ENCODE peak calls at places on chromosomes 16 and 17, in eight cellular contexts. One of them, this sample, is unnamed.
A peak's percentile ranks its signal among the peaks of the same experiment; 100 is the strongest.

GRCh38 chr17:65660947-65661346 is 99.5 kb upstream of the AXIN2 start:
- DNase-seq in AG04450: no peak
- DNase-seq in thoracic aorta: no peak
- DNase-seq in CD4-positive, alpha-beta T cell: no peak
- DNase-seq in effector memory CD4-positive, alpha-beta T cell: no peak
- DNase-seq in suprapubic skin: no peak
- DNase-seq in stomach: no peak
- DNase-seq in transverse colon: no peak
- DNase-seq in this sample: no peak

GRCh38 chr17:71846561-71846960 is 274.3 kb upstream of the SOX9 start:
- DNase-seq in transverse colon: no peak
- DNase-seq in effector memory CD4-positive, alpha-beta T cell: no peak
- DNase-seq in CD4-positive, alpha-beta T cell: no peak
- DNase-seq in thoracic aorta: no peak
- DNase-seq in suprapubic skin: no peak
- DNase-seq in AG04450: no peak
- DNase-seq in stomach: no peak
- DNase-seq in this sample: no peak

GRCh38 chr17:3590231-3590630 is 19.0 kb downstream of the TRPV1 start:
- DNase-seq in AG04450: no peak
- DNase-seq in stomach: no peak
- DNase-seq in CD4-positive, alpha-beta T cell: no peak
- DNase-seq in thoracic aorta: no peak
- DNase-seq in transverse colon: no peak
- DNase-seq in suprapubic skin: no peak
- DNase-seq in effector memory CD4-positive, alpha-beta T cell: no peak
- DNase-seq in this sample: no peak

GRCh38 chr17:79728169-79728907 is 2.4 kb upstream of the ENPP7 start:
- DNase-seq in CD4-positive, alpha-beta T cell: peak; percentile 73
- DNase-seq in stomach: peak; percentile 88
- DNase-seq in thoracic aorta: peak; percentile 72
- DNase-seq in transverse colon: peak; percentile 79
- DNase-seq in AG04450: peak; percentile 79
- DNase-seq in effector memory CD4-positive, alpha-beta T cell: peak; percentile 73
- DNase-seq in suprapubic skin: peak; percentile 81
- DNase-seq in this sample: peak; percentile 74

GRCh38 chr17:29674270-29674669 is 51.6 kb upstream of the CORO6 start:
- DNase-seq in effector memory CD4-positive, alpha-beta T cell: no peak
- DNase-seq in thoracic aorta: no peak
- DNase-seq in CD4-positive, alpha-beta T cell: no peak
- DNase-seq in transverse colon: no peak
- DNase-seq in stomach: no peak
- DNase-seq in AG04450: no peak
- DNase-seq in suprapubic skin: no peak
- DNase-seq in this sample: no peak

GRCh38 chr17:64213995-64214507 is 49.0 kb downstream of the TEX2 start:
- DNase-seq in suprapubic skin: no peak
- DNase-seq in thoracic aorta: no peak
- DNase-seq in stomach: no peak
- DNase-seq in transverse colon: no peak
- DNase-seq in AG04450: no peak
- DNase-seq in effector memory CD4-positive, alpha-beta T cell: no peak
- DNase-seq in CD4-positive, alpha-beta T cell: no peak
- DNase-seq in this sample: no peak

GRCh38 chr17:44496815-44497214 is 6.4 kb downstream of the GPATCH8 start:
- DNase-seq in AG04450: no peak
- DNase-seq in suprapubic skin: no peak
- DNase-seq in thoracic aorta: no peak
- DNase-seq in stomach: no peak
- DNase-seq in effector memory CD4-positive, alpha-beta T cell: no peak
- DNase-seq in CD4-positive, alpha-beta T cell: no peak
- DNase-seq in transverse colon: no peak
- DNase-seq in this sample: no peak

GRCh38 chr16:83793179-83793578 is 14.6 kb upstream of the HSBP1 start:
- DNase-seq in thoracic aorta: no peak
- DNase-seq in CD4-positive, alpha-beta T cell: no peak
- DNase-seq in AG04450: no peak
- DNase-seq in stomach: no peak
- DNase-seq in suprapubic skin: no peak
- DNase-seq in effector memory CD4-positive, alpha-beta T cell: no peak
- DNase-seq in transverse colon: no peak
- DNase-seq in this sample: no peak

GRCh38 chr17:72760368-72760767 is 332.1 kb downstream of the SLC39A11 start:
- DNase-seq in AG04450: no peak
- DNase-seq in thoracic aorta: no peak
- DNase-seq in suprapubic skin: no peak
- DNase-seq in CD4-positive, alpha-beta T cell: no peak
- DNase-seq in transverse colon: no peak
- DNase-seq in stomach: no peak
- DNase-seq in effector memory CD4-positive, alpha-beta T cell: no peak
- DNase-seq in this sample: no peak

GRCh38 chr17:1800240-1800639 is 29.5 kb downstream of the SMYD4 start:
- DNase-seq in stomach: no peak
- DNase-seq in CD4-positive, alpha-beta T cell: no peak
- DNase-seq in effector memory CD4-positive, alpha-beta T cell: no peak
- DNase-seq in suprapubic skin: no peak
- DNase-seq in transverse colon: no peak
- DNase-seq in AG04450: no peak
- DNase-seq in thoracic aorta: no peak
- DNase-seq in this sample: no peak

GRCh38 chr16:64410306-64410705 is 711.6 kb downstream of the CDH11 start:
- DNase-seq in thoracic aorta: no peak
- DNase-seq in stomach: no peak
- DNase-seq in suprapubic skin: no peak
- DNase-seq in transverse colon: no peak
- DNase-seq in CD4-positive, alpha-beta T cell: no peak
- DNase-seq in AG04450: no peak
- DNase-seq in effector memory CD4-positive, alpha-beta T cell: no peak
- DNase-seq in this sample: no peak

GRCh38 chr17:30716461-30717289 is 107.8 kb downstream of the CRLF3 start:
- DNase-seq in CD4-positive, alpha-beta T cell: no peak
- DNase-seq in effector memory CD4-positive, alpha-beta T cell: no peak
- DNase-seq in AG04450: no peak
- DNase-seq in suprapubic skin: peak; percentile 52
- DNase-seq in thoracic aorta: no peak
- DNase-seq in transverse colon: no peak
- DNase-seq in stomach: no peak
- DNase-seq in this sample: no peak

GRCh38 chr17:17884281-17885028 is 47.7 kb upstream of the SREBF1 start:
- DNase-seq in suprapubic skin: no peak
- DNase-seq in AG04450: no peak
- DNase-seq in stomach: no peak
- DNase-seq in transverse colon: no peak
- DNase-seq in thoracic aorta: no peak
- DNase-seq in effector memory CD4-positive, alpha-beta T cell: no peak
- DNase-seq in CD4-positive, alpha-beta T cell: no peak
- DNase-seq in this sample: no peak

GRCh38 chr16:15643453-15644305 is 725 bp upstream of the MARF1 start:
- DNase-seq in suprapubic skin: no peak
- DNase-seq in thoracic aorta: no peak
- DNase-seq in transverse colon: peak; percentile 14
- DNase-seq in AG04450: peak; percentile 23
- DNase-seq in stomach: no peak
- DNase-seq in CD4-positive, alpha-beta T cell: no peak
- DNase-seq in effector memory CD4-positive, alpha-beta T cell: no peak
- DNase-seq in this sample: no peak

GRCh38 chr16:21952040-21952792 is 945 bp upstream of the UQCRC2 start:
- DNase-seq in stomach: peak; percentile 70
- DNase-seq in transverse colon: peak; percentile 92
- DNase-seq in suprapubic skin: peak; percentile 85
- DNase-seq in thoracic aorta: peak; percentile 28
- DNase-seq in effector memory CD4-positive, alpha-beta T cell: peak; percentile 68
- DNase-seq in AG04450: no peak
- DNase-seq in CD4-positive, alpha-beta T cell: peak; percentile 56
- DNase-seq in this sample: peak; percentile 69

GRCh38 chr17:27494192-27495091 is 38.2 kb downstream of the KSR1 start:
- DNase-seq in stomach: peak; percentile 87
- DNase-seq in AG04450: no peak
- DNase-seq in effector memory CD4-positive, alpha-beta T cell: no peak
- DNase-seq in CD4-positive, alpha-beta T cell: no peak
- DNase-seq in suprapubic skin: peak; percentile 95
- DNase-seq in thoracic aorta: peak; percentile 45
- DNase-seq in transverse colon: peak; percentile 92
- DNase-seq in this sample: no peak

GRCh38 chr16:54066451-54067056 is 220.0 kb downstream of the IRX3 start:
- DNase-seq in effector memory CD4-positive, alpha-beta T cell: no peak
- DNase-seq in CD4-positive, alpha-beta T cell: no peak
- DNase-seq in thoracic aorta: no peak
- DNase-seq in stomach: no peak
- DNase-seq in transverse colon: no peak
- DNase-seq in AG04450: no peak
- DNase-seq in suprapubic skin: no peak
- DNase-seq in this sample: no peak

GRCh38 chr17:64240261-64240740 is 22.8 kb downstream of the TEX2 start:
- DNase-seq in transverse colon: no peak
- DNase-seq in thoracic aorta: no peak
- DNase-seq in stomach: no peak
- DNase-seq in suprapubic skin: no peak
- DNase-seq in effector memory CD4-positive, alpha-beta T cell: no peak
- DNase-seq in CD4-positive, alpha-beta T cell: no peak
- DNase-seq in AG04450: no peak
- DNase-seq in this sample: no peak

GRCh38 chr16:56933828-56934598 is 2.1 kb downstream of the HERPUD1 start:
- DNase-seq in CD4-positive, alpha-beta T cell: no peak
- DNase-seq in effector memory CD4-positive, alpha-beta T cell: no peak
- DNase-seq in AG04450: no peak
- DNase-seq in thoracic aorta: no peak
- DNase-seq in stomach: no peak
- DNase-seq in transverse colon: no peak
- DNase-seq in suprapubic skin: no peak
- DNase-seq in this sample: no peak

GRCh38 chr16:35140293-35140986 is 1681.0 kb downstream of the TP53TG3F start:
- DNase-seq in transverse colon: no peak
- DNase-seq in effector memory CD4-positive, alpha-beta T cell: no peak
- DNase-seq in suprapubic skin: peak; percentile 56
- DNase-seq in stomach: no peak
- DNase-seq in AG04450: no peak
- DNase-seq in thoracic aorta: no peak
- DNase-seq in CD4-positive, alpha-beta T cell: no peak
- DNase-seq in this sample: no peak
- H3K9me3 ChIP-seq in transverse colon: no peaks in the 10 kb centered on the region
- H3K9me3 ChIP-seq in effector memory CD4-positive, alpha-beta T cell: no peaks in the 10 kb centered on the region
- H3K9me3 ChIP-seq in suprapubic skin: peaks cover 6% of the 10 kb centered on the region
- H3K9me3 ChIP-seq in stomach: peaks cover 54% of the 10 kb centered on the region
- H3K9me3 ChIP-seq in AG04450: peaks cover 65% of the 10 kb centered on the region
- H3K9me3 ChIP-seq in thoracic aorta: no peaks in the 10 kb centered on the region
- H3K9me3 ChIP-seq in CD4-positive, alpha-beta T cell: peaks cover 5% of the 10 kb centered on the region
- H3K9me3 ChIP-seq in this sample: no peaks in the 10 kb centered on the region

DNA sequence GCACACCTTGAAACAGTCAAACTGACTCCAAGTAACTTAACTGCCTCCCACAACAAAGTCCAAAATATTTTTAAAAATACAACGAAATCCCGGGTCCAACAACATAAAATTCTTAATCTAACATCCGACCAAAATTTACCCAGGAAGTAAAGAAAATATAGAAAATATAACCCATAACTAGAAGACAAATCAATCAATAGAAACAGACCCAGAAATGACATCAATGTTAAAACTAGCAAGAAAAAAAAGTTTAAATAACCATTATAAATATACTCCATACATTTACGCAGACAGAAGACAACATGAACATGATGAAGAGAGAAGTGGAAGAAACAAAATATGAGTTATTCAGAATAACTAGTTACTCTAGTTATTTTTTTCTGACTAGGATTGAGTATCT is 3.7 kb downstream of the ZNF597 start:
- DNase-seq in AG04450: no peak
- DNase-seq in effector memory CD4-positive, alpha-beta T cell: no peak
- DNase-seq in suprapubic skin: no peak
- DNase-seq in CD4-positive, alpha-beta T cell: no peak
- DNase-seq in transverse colon: no peak
- DNase-seq in stomach: no peak
- DNase-seq in thoracic aorta: no peak
- DNase-seq in this sample: no peak
- H3K9me3 ChIP-seq in AG04450: peaks cover 11% of the 10 kb centered on the region
- H3K9me3 ChIP-seq in effector memory CD4-positive, alpha-beta T cell: no peaks in the 10 kb centered on the region
- H3K9me3 ChIP-seq in suprapubic skin: no peaks in the 10 kb centered on the region
- H3K9me3 ChIP-seq in CD4-positive, alpha-beta T cell: peaks cover 6% of the 10 kb centered on the region
- H3K9me3 ChIP-seq in transverse colon: no peaks in the 10 kb centered on the region
- H3K9me3 ChIP-seq in stomach: peaks cover 9% of the 10 kb centered on the region
- H3K9me3 ChIP-seq in thoracic aorta: peaks cover 6% of the 10 kb centered on the region
- H3K9me3 ChIP-seq in this sample: no peaks in the 10 kb centered on the region

DNA sequence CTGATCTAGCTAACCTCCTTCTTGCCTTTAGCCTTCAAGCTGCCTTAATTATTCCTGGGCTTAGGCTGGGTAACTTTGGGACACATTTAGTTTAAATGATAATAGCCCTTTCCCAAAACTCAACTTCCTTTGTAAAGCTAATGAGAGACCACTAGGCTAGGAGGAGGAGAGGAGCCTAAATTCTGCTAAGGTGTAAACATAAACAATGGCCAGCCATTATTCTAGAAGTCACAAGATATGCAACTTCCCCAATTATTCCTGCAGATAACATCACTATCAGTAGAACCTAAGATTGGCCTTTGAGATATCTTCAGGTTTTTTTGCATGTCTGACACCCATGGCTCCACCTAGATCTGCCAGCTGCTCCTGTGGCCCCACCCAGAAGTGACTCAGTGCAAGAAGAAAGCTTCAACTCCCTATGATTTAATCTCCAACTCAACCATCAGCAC is 131.2 kb upstream of the FAM20A start:
- DNase-seq in CD4-positive, alpha-beta T cell: no peak
- DNase-seq in effector memory CD4-positive, alpha-beta T cell: no peak
- DNase-seq in stomach: no peak
- DNase-seq in thoracic aorta: no peak
- DNase-seq in transverse colon: no peak
- DNase-seq in AG04450: no peak
- DNase-seq in suprapubic skin: no peak
- DNase-seq in this sample: no peak
- H3K9me3 ChIP-seq in CD4-positive, alpha-beta T cell: no peaks in the 10 kb centered on the region
- H3K9me3 ChIP-seq in effector memory CD4-positive, alpha-beta T cell: no peaks in the 10 kb centered on the region
- H3K9me3 ChIP-seq in stomach: no peaks in the 10 kb centered on the region
- H3K9me3 ChIP-seq in thoracic aorta: no peaks in the 10 kb centered on the region
- H3K9me3 ChIP-seq in transverse colon: no peaks in the 10 kb centered on the region
- H3K9me3 ChIP-seq in AG04450: no peaks in the 10 kb centered on the region
- H3K9me3 ChIP-seq in suprapubic skin: no peaks in the 10 kb centered on the region
- H3K9me3 ChIP-seq in this sample: no peaks in the 10 kb centered on the region

GRCh38 chr16:69201291-69201690 is 14.3 kb downstream of the SNTB2 start:
- DNase-seq in CD4-positive, alpha-beta T cell: no peak
- DNase-seq in AG04450: no peak
- DNase-seq in suprapubic skin: no peak
- DNase-seq in effector memory CD4-positive, alpha-beta T cell: no peak
- DNase-seq in stomach: no peak
- DNase-seq in transverse colon: no peak
- DNase-seq in thoracic aorta: no peak
- DNase-seq in this sample: no peak
- H3K9me3 ChIP-seq in CD4-positive, alpha-beta T cell: no peaks in the 10 kb centered on the region
- H3K9me3 ChIP-seq in AG04450: no peaks in the 10 kb centered on the region
- H3K9me3 ChIP-seq in suprapubic skin: no peaks in the 10 kb centered on the region
- H3K9me3 ChIP-seq in effector memory CD4-positive, alpha-beta T cell: no peaks in the 10 kb centered on the region
- H3K9me3 ChIP-seq in stomach: no peaks in the 10 kb centered on the region
- H3K9me3 ChIP-seq in transverse colon: no peaks in the 10 kb centered on the region
- H3K9me3 ChIP-seq in thoracic aorta: no peaks in the 10 kb centered on the region
- H3K9me3 ChIP-seq in this sample: no peaks in the 10 kb centered on the region

DNA sequence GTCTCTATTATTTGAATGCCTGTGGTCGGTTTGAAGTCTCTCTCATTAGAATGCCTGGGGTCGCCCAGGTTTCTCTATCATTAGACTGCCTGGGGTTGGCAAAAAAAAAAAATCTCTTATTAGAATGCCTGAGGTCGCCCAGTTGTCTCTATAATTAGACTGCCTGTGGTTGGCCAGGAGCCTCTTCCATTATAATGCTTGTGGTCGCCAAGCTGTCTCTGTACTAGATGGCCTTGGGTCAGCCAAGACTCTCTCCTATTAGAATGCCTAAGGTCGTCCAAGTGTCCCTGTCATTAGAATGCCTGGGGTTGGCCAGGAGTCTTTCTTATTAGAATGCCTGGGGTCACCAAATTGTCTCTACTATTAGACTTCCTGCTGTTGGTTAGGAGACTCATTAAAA is 2228.4 kb downstream of the TP53TG3F start:
- DNase-seq in AG04450: no peak
- DNase-seq in CD4-positive, alpha-beta T cell: no peak
- DNase-seq in suprapubic skin: no peak
- DNase-seq in effector memory CD4-positive, alpha-beta T cell: no peak
- DNase-seq in stomach: no peak
- DNase-seq in transverse colon: no peak
- DNase-seq in thoracic aorta: no peak
- DNase-seq in this sample: no peak
- H3K9me3 ChIP-seq in AG04450: peaks cover 52% of the 10 kb centered on the region
- H3K9me3 ChIP-seq in CD4-positive, alpha-beta T cell: peaks cover 63% of the 10 kb centered on the region
- H3K9me3 ChIP-seq in suprapubic skin: peaks cover 9% of the 10 kb centered on the region
- H3K9me3 ChIP-seq in effector memory CD4-positive, alpha-beta T cell: peaks cover 20% of the 10 kb centered on the region
- H3K9me3 ChIP-seq in stomach: peaks cover 90% of the 10 kb centered on the region
- H3K9me3 ChIP-seq in transverse colon: peaks cover 7% of the 10 kb centered on the region
- H3K9me3 ChIP-seq in thoracic aorta: no peaks in the 10 kb centered on the region
- H3K9me3 ChIP-seq in this sample: peaks cover 6% of the 10 kb centered on the region